ENCODE peak calls at places on chromosome 6, in seven cellular contexts. G is fibroblast of mammary gland; X is lung microvascular endothelial cell; T is SW480; P is effector memory CD4-positive, alpha-beta T cell; M is activated CD4-positive, alpha-beta T cell treated with anti-CD3 and anti-CD28 coated beads, Interleukin-2, amount 50 U/mL, for 24 hours; K is HCT116. J is an unnamed sample.
A peak's percentile ranks its signal among the peaks of the same experiment; 100 is the strongest.

GRCh38 chr6:101114703-101115102 is 233.6 kb upstream of the ASCC3 start:
- DNase-seq in G (peak; percentile 52), X (no peak), T (peak; percentile 44), P (no peak), M (no peak), K (peak; percentile 18), J (no peak)

GRCh38 chr6:4914412-4915159 is 89.3 kb downstream of the RPP40 start:
- DNase-seq in G (peak; percentile 69), X (no peak), T (no peak), P (no peak), M (no peak), K (no peak), J (no peak)

GRCh38 chr6:3996349-3996748 is 82.6 kb downstream of the FAM217A start:
- DNase-seq in G (no peak), X (no peak), T (no peak), P (no peak), M (no peak), K (no peak), J (no peak)

GRCh38 chr6:54427396-54427910 is 119.2 kb downstream of the TINAG start:
- DNase-seq in G (peak; percentile 51), X (no peak), T (no peak), P (no peak), M (no peak), K (no peak), J (no peak)

GRCh38 chr6:1024587-1024986 is 287.3 kb upstream of the FOXQ1 start:
- DNase-seq in G (peak; percentile 75), X (no peak), T (peak; percentile 58), P (no peak), M (no peak), K (no peak), J (no peak)

GRCh38 chr6:17408081-17408480 is 14.7 kb downstream of the CAP2 start:
- DNase-seq in G (no peak), X (no peak), T (no peak), P (no peak), M (no peak), K (no peak), J (no peak)

GRCh38 chr6:110874880-110875547 is 429 bp downstream of the AMD1 start:
- DNase-seq in G (no peak), X (peak; percentile 52), T (peak; percentile 14), P (no peak), M (peak; percentile 39), K (no peak), J (no peak)

GRCh38 chr6:146183831-146184230 is 155.0 kb downstream of the GRM1 start:
- DNase-seq in G (no peak), X (no peak), T (no peak), P (no peak), M (no peak), K (no peak), J (no peak)

GRCh38 chr6:79718509-79719247 is 87.5 kb downstream of the SH3BGRL2 start:
- DNase-seq in G (peak; percentile 75), X (no peak), T (no peak), P (no peak), M (no peak), K (no peak), J (no peak)

GRCh38 chr6:50062051-50062450 is 12.3 kb upstream of the DEFB112 start:
- DNase-seq in G (no peak), X (no peak), T (no peak), P (no peak), M (no peak), K (peak; percentile 2), J (no peak)

GRCh38 chr6:167985911-167986595 is 11.4 kb upstream of the KIF25 start:
- DNase-seq in G (no peak), X (no peak), T (no peak), P (no peak), M (no peak), K (no peak), J (no peak)

GRCh38 chr6:127879685-127880084 is 21.2 kb downstream of the THEMIS start:
- DNase-seq in G (peak; percentile 7), X (no peak), T (peak; percentile 21), P (no peak), M (no peak), K (no peak), J (peak; percentile 53)

GRCh38 chr6:165308926-165309731 is at the start of gene C6orf118:
- DNase-seq in G (peak; percentile 47), X (peak; percentile 34), T (peak; percentile 39), P (no peak), M (no peak), K (no peak), J (no peak)

GRCh38 chr6:40138273-40138720 is 204.0 kb upstream of the MOCS1 start:
- DNase-seq in G (no peak), X (no peak), T (peak; percentile 16), P (no peak), M (no peak), K (no peak), J (no peak)

GRCh38 chr6:158852312-158853071 is 33.3 kb upstream of the EZR start:
- DNase-seq in G (no peak), X (no peak), T (peak; percentile 72), P (no peak), M (no peak), K (no peak), J (no peak)

GRCh38 chr6:90105766-90106165 is 190.9 kb downstream of the BACH2 start:
- DNase-seq in G (no peak), X (no peak), T (no peak), P (no peak), M (no peak), K (no peak), J (no peak)

GRCh38 chr6:42046491-42047219 is 3.7 kb upstream of the TAF8 start:
- DNase-seq in G (peak; percentile 77), X (peak; percentile 56), T (no peak), P (no peak), M (no peak), K (no peak), J (no peak)

GRCh38 chr6:3281669-3282460 is 23.1 kb downstream of the PSMG4 start:
- DNase-seq in G (peak; percentile 98), X (peak; percentile 93), T (no peak), P (no peak), M (no peak), K (no peak), J (no peak)

GRCh38 chr6:114061116-114061515 is 90.2 kb upstream of the HDAC2 start:
- DNase-seq in G (no peak), X (no peak), T (no peak), P (no peak), M (no peak), K (no peak), J (no peak)

GRCh38 chr6:14255916-14256315 is 138.3 kb downstream of the CD83 start:
- DNase-seq in G (no peak), X (no peak), T (no peak), P (no peak), M (no peak), K (no peak), J (no peak)

GRCh38 chr6:113315879-113316278 is 541.3 kb upstream of the MARCKS start:
- DNase-seq in G (peak; percentile 52), X (no peak), T (no peak), P (no peak), M (no peak), K (no peak), J (no peak)

GRCh38 chr6:166258854-166259276 is 49.3 kb downstream of the PRR18 start:
- DNase-seq in G (no peak), X (peak; percentile 6), T (peak; percentile 50), P (peak; percentile 51), M (no peak), K (no peak), J (no peak)

GRCh38 chr6:52523363-52524207 is 53.3 kb downstream of the TRAM2 start:
- DNase-seq in G (no peak), X (no peak), T (no peak), P (no peak), M (no peak), K (no peak), J (no peak)

GRCh38 chr6:7629321-7629720 is 39.3 kb downstream of the SNRNP48 start:
- DNase-seq in G (peak; percentile 67), X (no peak), T (no peak), P (no peak), M (no peak), K (no peak), J (no peak)

GRCh38 chr6:53321701-53322100 is 27.0 kb downstream of the ELOVL5 start:
- DNase-seq in G (no peak), X (no peak), T (no peak), P (no peak), M (no peak), K (no peak), J (no peak)

GRCh38 chr6:131914967-131915751 is 36.0 kb downstream of the CCN2 start:
- DNase-seq in G (peak; percentile 84), X (peak; percentile 82), T (peak; percentile 51), P (no peak), M (no peak), K (peak; percentile 68), J (peak; percentile 10)

GRCh38 chr6:111871207-111871606 is 2.0 kb downstream of the FYN start:
- DNase-seq in G (no peak), X (peak; percentile 31), T (peak; percentile 37), P (no peak), M (no peak), K (no peak), J (no peak)

GRCh38 chr6:148935705-148936306 is 189.0 kb downstream of the UST start:
- DNase-seq in G (peak; percentile 81), X (no peak), T (no peak), P (no peak), M (no peak), K (no peak), J (no peak)

J was measured in stimulated activated CD8-positive, alpha-beta memory T cell treated with anti-CD3 and anti-CD28 coated beads, Interleukin-7, amount 100 ng/mL, for 48 hours.